ENCODE peak calls at places on chromosomes 2 and 18, in ten cellular contexts. Y, S, R, T, F, H, N, P, M and A are unnamed samples.

GRCh38 chr18:25349131-25349925 is 2.6 kb downstream of the ZNF521 start:
- DNase-seq in Y (no peak), H (peak; percentile 31), N (no peak), F (peak; percentile 43), P (peak; percentile 41), S (no peak), T (no peak), M (peak; percentile 8), R (no peak), A (peak; percentile 15)

GRCh38 chr2:241189093-241189855 is 797 bp downstream of the ANO7 start:
- DNase-seq in H (peak; percentile 2), S (no peak), Y (no peak), T (no peak), N (no peak), M (no peak), P (no peak), F (no peak), R (no peak), A (no peak)

GRCh38 chr18:35506024-35506712 is 8.4 kb upstream of the INO80C start:
- DNase-seq in F (no peak), N (no peak), M (no peak), Y (no peak), H (no peak), P (no peak), T (no peak), S (no peak), R (no peak), A (no peak)

GRCh38 chr2:117785740-117786139 is 28.8 kb upstream of the DDX18 start:
- DNase-seq in S (peak; percentile 71), Y (peak; percentile 1), T (no peak), R (no peak), H (peak; percentile 81), M (peak; percentile 46), N (no peak), P (peak; percentile 57), F (no peak), A (peak; percentile 18)

GRCh38 chr2:135149251-135149650 is 97.2 kb downstream of the RAB3GAP1 start:
- DNase-seq in N (no peak), T (no peak), H (no peak), M (no peak), R (no peak), P (peak; percentile 57), S (no peak), F (no peak), Y (no peak), A (no peak)

GRCh38 chr18:21458322-21458721 is 142.2 kb downstream of the ESCO1 start:
- DNase-seq in F (no peak), T (no peak), M (no peak), S (no peak), Y (no peak), R (no peak), H (no peak), P (peak; percentile 7), N (no peak), A (no peak)

GRCh38 chr2:12918138-12918840 is 201.6 kb downstream of the TRIB2 start:
- DNase-seq in S (no peak), P (peak; percentile 40), H (no peak), Y (no peak), R (no peak), T (no peak), M (no peak), F (no peak), N (no peak), A (no peak)

GRCh38 chr2:7627587-7627986 is 710.4 kb downstream of the RNF144A start:
- DNase-seq in S (no peak), F (no peak), H (no peak), P (peak; percentile 6), M (no peak), R (no peak), T (no peak), Y (no peak), N (no peak), A (no peak)

GRCh38 chr2:158539176-158539895 is 82.6 kb downstream of the PKP4 start:
- DNase-seq in N (no peak), T (no peak), S (peak; percentile 85), M (no peak), H (peak; percentile 27), F (no peak), R (no peak), Y (no peak), P (peak; percentile 73), A (no peak)

GRCh38 chr2:5111581-5111980 is 580.6 kb upstream of the SOX11 start:
- DNase-seq in F (no peak), N (no peak), Y (no peak), P (peak; percentile 1), M (no peak), R (no peak), H (peak; percentile 10), S (peak; percentile 91), T (no peak), A (peak; percentile 82)

GRCh38 chr2:151543898-151544297 is 134.2 kb downstream of the RIF1 start:
- DNase-seq in H (no peak), P (no peak), M (no peak), T (no peak), F (no peak), Y (no peak), S (no peak), N (no peak), R (no peak), A (no peak)

GRCh38 chr2:119678021-119678656 is 862 bp upstream of the TMEM177 start:
- DNase-seq in S (peak; percentile 66), P (no peak), F (no peak), T (peak; percentile 27), N (no peak), M (no peak), Y (peak; percentile 38), R (no peak), H (no peak), A (peak; percentile 56)

GRCh38 chr2:241901500-241902351 is 32.2 kb downstream of the RTP5 start:
- DNase-seq in T (no peak), N (no peak), F (peak; percentile 62), H (peak; percentile 72), M (no peak), Y (no peak), S (no peak), R (no peak), P (no peak), A (no peak)

GRCh38 chr18:68796936-68797690 is 767 bp upstream of the CCDC102B start:
- DNase-seq in Y (no peak), R (no peak), F (no peak), N (no peak), P (peak; percentile 96), T (no peak), M (no peak), H (no peak), S (no peak), A (peak; percentile 13)

GRCh38 chr18:2932247-2933181 is 80.4 kb downstream of the LPIN2 start:
- DNase-seq in Y (no peak), S (peak; percentile 72), H (peak; percentile 81), F (no peak), R (no peak), T (peak; percentile 32), N (no peak), P (peak; percentile 72), M (peak; percentile 42), A (no peak)

GRCh38 chr18:809985-810642 is 1.9 kb downstream of the YES1 start:
- DNase-seq in F (no peak), R (no peak), T (no peak), H (no peak), M (no peak), P (no peak), Y (no peak), N (no peak), S (no peak), A (peak; percentile 26)

GRCh38 chr18:8711736-8712135 is 6.4 kb downstream of the MTCL1 start:
- DNase-seq in R (no peak), T (no peak), Y (no peak), P (no peak), S (peak; percentile 67), H (no peak), N (no peak), M (no peak), F (no peak), A (no peak)

GRCh38 chr2:168025487-168026203 is 221.8 kb downstream of the STK39 start:
- DNase-seq in H (no peak), F (no peak), M (no peak), P (peak; percentile 76), R (no peak), N (no peak), S (no peak), T (no peak), Y (no peak), A (no peak)

GRCh38 chr2:26469955-26470354 is 8.0 kb downstream of the OTOF start:
- DNase-seq in Y (no peak), M (no peak), R (no peak), S (no peak), F (no peak), P (no peak), H (no peak), T (no peak), N (no peak), A (no peak)

GRCh38 chr18:61628085-61628484 is 264.7 kb downstream of the RNF152 start:
- DNase-seq in T (no peak), R (no peak), S (no peak), M (no peak), P (peak; percentile 42), N (no peak), F (no peak), Y (no peak), H (no peak), A (no peak)

GRCh38 chr2:236935131-236935530 is 150.6 kb upstream of the COPS8 start:
- DNase-seq in M (no peak), N (peak; percentile 38), P (no peak), S (no peak), F (no peak), R (no peak), Y (no peak), T (no peak), H (no peak), A (no peak)

GRCh38 chr2:45814528-45814927 is 163.1 kb downstream of the PRKCE start:
- DNase-seq in T (no peak), M (no peak), Y (no peak), N (no peak), F (no peak), P (no peak), S (no peak), H (no peak), R (no peak), A (no peak)

GRCh38 chr2:5981241-5982055 is 289.3 kb downstream of the SOX11 start:
- DNase-seq in S (peak; percentile 58), H (peak; percentile 66), F (no peak), N (no peak), P (no peak), R (no peak), T (no peak), Y (no peak), M (no peak), A (no peak)

GRCh38 chr2:232230557-232230956 is 148.0 kb upstream of the ALPP start:
- DNase-seq in S (no peak), Y (no peak), R (no peak), F (no peak), M (peak; percentile 47), N (no peak), P (peak; percentile 26), H (peak; percentile 13), T (no peak), A (no peak)